ENCODE peak calls at places on chromosome 9, in five cellular contexts. One of them, this sample, is unnamed.

GRCh38 chr9:77614671-77615070 is 33.5 kb downstream of the GNA14 start:
- DNase-seq in AG08396: no peak
- DNase-seq in breast epithelium: no peak
- DNase-seq in testis: no peak
- DNase-seq in GM10248: no peak
- DNase-seq in this sample: no peak

GRCh38 chr9:27090716-27091115 is 18.3 kb upstream of the TEK start:
- DNase-seq in AG08396: no peak
- DNase-seq in GM10248: no peak
- DNase-seq in testis: no peak
- DNase-seq in breast epithelium: no peak
- DNase-seq in this sample: no peak

GRCh38 chr9:136179101-136179616 is 25.8 kb downstream of the LHX3 start:
- DNase-seq in AG08396: no peak
- DNase-seq in testis: no peak
- DNase-seq in breast epithelium: no peak
- DNase-seq in GM10248: no peak
- DNase-seq in this sample: no peak

GRCh38 chr9:94611638-94612068 is 18.0 kb upstream of the FBP2 start:
- DNase-seq in AG08396: no peak
- DNase-seq in breast epithelium: no peak
- DNase-seq in testis: no peak
- DNase-seq in GM10248: no peak
- DNase-seq in this sample: peak

GRCh38 chr9:20048437-20048836 is 259.6 kb upstream of the SLC24A2 start:
- DNase-seq in AG08396: no peak
- DNase-seq in testis: no peak
- DNase-seq in GM10248: no peak
- DNase-seq in breast epithelium: no peak
- DNase-seq in this sample: peak

GRCh38 chr9:113579270-113580040 is 115.9 kb downstream of the RGS3 start:
- DNase-seq in testis: no peak
- DNase-seq in AG08396: no peak
- DNase-seq in GM10248: peak
- DNase-seq in breast epithelium: no peak
- DNase-seq in this sample: peak

GRCh38 chr9:110006657-110007056 is 201.3 kb downstream of the C9orf152 start:
- DNase-seq in GM10248: no peak
- DNase-seq in testis: no peak
- DNase-seq in AG08396: no peak
- DNase-seq in breast epithelium: no peak
- DNase-seq in this sample: no peak

GRCh38 chr9:121976751-121977150 is 116.4 kb downstream of the TTLL11 start:
- DNase-seq in breast epithelium: no peak
- DNase-seq in testis: no peak
- DNase-seq in GM10248: no peak
- DNase-seq in AG08396: peak
- DNase-seq in this sample: no peak

GRCh38 chr9:122004589-122004988 is 88.5 kb downstream of the TTLL11 start:
- DNase-seq in testis: no peak
- DNase-seq in AG08396: no peak
- DNase-seq in GM10248: no peak
- DNase-seq in breast epithelium: no peak
- DNase-seq in this sample: no peak

GRCh38 chr9:106772523-106773290 is 90.3 kb upstream of the ZNF462 start:
- DNase-seq in AG08396: no peak
- DNase-seq in testis: no peak
- DNase-seq in breast epithelium: no peak
- DNase-seq in GM10248: no peak
- DNase-seq in this sample: no peak

GRCh38 chr9:126036881-126037291 is 289.7 kb downstream of the PBX3 start:
- DNase-seq in GM10248: no peak
- DNase-seq in testis: no peak
- DNase-seq in breast epithelium: no peak
- DNase-seq in AG08396: no peak
- DNase-seq in this sample: no peak

GRCh38 chr9:121675969-121676822 is 24.8 kb downstream of the DAB2IP start:
- DNase-seq in breast epithelium: no peak
- DNase-seq in AG08396: no peak
- DNase-seq in testis: peak
- DNase-seq in GM10248: no peak
- DNase-seq in this sample: no peak

GRCh38 chr9:80437825-80438224 is 866.1 kb downstream of the TLE4 start:
- DNase-seq in AG08396: no peak
- DNase-seq in testis: no peak
- DNase-seq in GM10248: no peak
- DNase-seq in breast epithelium: no peak
- DNase-seq in this sample: no peak

GRCh38 chr9:115941561-115942315 is 211.9 kb upstream of the PAPPA start:
- DNase-seq in testis: no peak
- DNase-seq in GM10248: no peak
- DNase-seq in AG08396: no peak
- DNase-seq in breast epithelium: no peak
- DNase-seq in this sample: no peak

GRCh38 chr9:91577540-91577939 is 153.9 kb upstream of the NFIL3 start:
- DNase-seq in AG08396: no peak
- DNase-seq in GM10248: no peak
- DNase-seq in testis: no peak
- DNase-seq in breast epithelium: no peak
- DNase-seq in this sample: no peak